ENCODE peak calls at places on chromosomes 6 and 20, in six cellular contexts. One of them, this sample, is unnamed.

GRCh38 chr6:74574794-74575193 is 631.1 kb downstream of the COL12A1 start:
- DNase-seq in K562: peak; percentile 9
- DNase-seq in HepG2: peak; percentile 49
- DNase-seq in HL-60: no peak
- DNase-seq in GM12878: no peak
- DNase-seq in H1: no peak
- DNase-seq in this sample: peak; percentile 13

GRCh38 chr6:112320561-112321300 is 26.4 kb upstream of the RFPL4B start:
- DNase-seq in HL-60: no peak
- DNase-seq in GM12878: no peak
- DNase-seq in HepG2: no peak
- DNase-seq in K562: no peak
- DNase-seq in H1: no peak
- DNase-seq in this sample: no peak

GRCh38 chr20:22450540-22450939 is 133.8 kb downstream of the FOXA2 start:
- DNase-seq in GM12878: no peak
- DNase-seq in K562: no peak
- DNase-seq in HL-60: no peak
- DNase-seq in HepG2: no peak
- DNase-seq in H1: no peak
- DNase-seq in this sample: no peak

GRCh38 chr20:3209946-3210317 is 634 bp downstream of the ITPA start:
- DNase-seq in HL-60: peak; percentile 18
- DNase-seq in HepG2: no peak
- DNase-seq in H1: no peak
- DNase-seq in K562: no peak
- DNase-seq in GM12878: no peak
- DNase-seq in this sample: no peak

GRCh38 chr20:64091762-64092161 is 7.6 kb upstream of the LKAAEAR1 start:
- DNase-seq in H1: no peak
- DNase-seq in HL-60: no peak
- DNase-seq in K562: peak; percentile 59
- DNase-seq in HepG2: no peak
- DNase-seq in GM12878: no peak
- DNase-seq in this sample: peak; percentile 79

GRCh38 chr6:51753635-51754034 is 333.8 kb downstream of the PKHD1 start:
- DNase-seq in HL-60: no peak
- DNase-seq in H1: peak; percentile 82
- DNase-seq in GM12878: no peak
- DNase-seq in HepG2: peak; percentile 3
- DNase-seq in K562: peak; percentile 9
- DNase-seq in this sample: no peak

GRCh38 chr6:16698988-16699868 is 62.0 kb downstream of the ATXN1 start:
- DNase-seq in K562: no peak
- DNase-seq in HL-60: no peak
- DNase-seq in H1: no peak
- DNase-seq in GM12878: no peak
- DNase-seq in HepG2: peak; percentile 94
- DNase-seq in this sample: no peak

GRCh38 chr6:131054392-131055250 is 8.4 kb downstream of the EPB41L2 start:
- DNase-seq in HL-60: no peak
- DNase-seq in H1: no peak
- DNase-seq in K562: no peak
- DNase-seq in GM12878: no peak
- DNase-seq in HepG2: no peak
- DNase-seq in this sample: no peak

GRCh38 chr6:100281471-100281878 is 183.2 kb downstream of the SIM1 start:
- DNase-seq in HepG2: no peak
- DNase-seq in H1: peak; percentile 78
- DNase-seq in K562: no peak
- DNase-seq in GM12878: no peak
- DNase-seq in HL-60: no peak
- DNase-seq in this sample: peak; percentile 3

GRCh38 chr6:144467921-144468320 is 182.8 kb downstream of the UTRN start:
- DNase-seq in HL-60: no peak
- DNase-seq in K562: no peak
- DNase-seq in GM12878: no peak
- DNase-seq in H1: no peak
- DNase-seq in HepG2: no peak
- DNase-seq in this sample: no peak

GRCh38 chr20:56348306-56348695 is 10.5 kb upstream of the FAM210B start:
- DNase-seq in H1: no peak
- DNase-seq in GM12878: no peak
- DNase-seq in K562: no peak
- DNase-seq in HL-60: no peak
- DNase-seq in HepG2: peak; percentile 74
- DNase-seq in this sample: no peak

GRCh38 chr20:49323622-49324238 is 45.9 kb upstream of the ZNFX1 start:
- DNase-seq in GM12878: no peak
- DNase-seq in K562: peak; percentile 36
- DNase-seq in HL-60: no peak
- DNase-seq in HepG2: peak; percentile 52
- DNase-seq in H1: no peak
- DNase-seq in this sample: peak; percentile 41

GRCh38 chr6:33977606-33978438 is 168.1 kb downstream of the GRM4 start:
- DNase-seq in HL-60: no peak
- DNase-seq in GM12878: no peak
- DNase-seq in HepG2: no peak
- DNase-seq in H1: peak; percentile 37
- DNase-seq in K562: no peak
- DNase-seq in this sample: peak; percentile 12

GRCh38 chr6:142165227-142165626 is 18.2 kb downstream of the VTA1 start:
- DNase-seq in H1: no peak
- DNase-seq in HepG2: no peak
- DNase-seq in GM12878: no peak
- DNase-seq in K562: no peak
- DNase-seq in HL-60: no peak
- DNase-seq in this sample: no peak

GRCh38 chr6:122845916-122846632 is 57.0 kb downstream of the SMPDL3A start:
- DNase-seq in HL-60: no peak
- DNase-seq in H1: no peak
- DNase-seq in HepG2: no peak
- DNase-seq in GM12878: no peak
- DNase-seq in K562: no peak
- DNase-seq in this sample: no peak

GRCh38 chr6:169620171-169621125 is 81.4 kb downstream of the WDR27 start:
- DNase-seq in H1: no peak
- DNase-seq in K562: no peak
- DNase-seq in HepG2: peak; percentile 60
- DNase-seq in HL-60: no peak
- DNase-seq in GM12878: no peak
- DNase-seq in this sample: no peak

GRCh38 chr20:4569092-4569491 is 152.6 kb upstream of the PRND start:
- DNase-seq in K562: no peak
- DNase-seq in GM12878: no peak
- DNase-seq in HepG2: no peak
- DNase-seq in HL-60: no peak
- DNase-seq in H1: peak; percentile 63
- DNase-seq in this sample: no peak

GRCh38 chr6:134708079-134708478 is 241.8 kb downstream of the ALDH8A1 start:
- DNase-seq in K562: no peak
- DNase-seq in HL-60: no peak
- DNase-seq in HepG2: no peak
- DNase-seq in H1: no peak
- DNase-seq in GM12878: no peak
- DNase-seq in this sample: no peak

GRCh38 chr20:44056010-44056698 is 130.8 kb downstream of the JPH2 start:
- DNase-seq in K562: no peak
- DNase-seq in GM12878: no peak
- DNase-seq in HepG2: peak; percentile 61
- DNase-seq in HL-60: no peak
- DNase-seq in H1: peak; percentile 69
- DNase-seq in this sample: peak; percentile 82

GRCh38 chr6:113732384-113732966 is 124.7 kb upstream of the MARCKS start:
- DNase-seq in HepG2: peak; percentile 24
- DNase-seq in HL-60: no peak
- DNase-seq in GM12878: no peak
- DNase-seq in K562: no peak
- DNase-seq in H1: peak; percentile 28
- DNase-seq in this sample: peak; percentile 40

GRCh38 chr6:56040271-56040670 is 164.9 kb upstream of the BMP5 start:
- DNase-seq in HL-60: peak; percentile 23
- DNase-seq in GM12878: no peak
- DNase-seq in K562: no peak
- DNase-seq in HepG2: no peak
- DNase-seq in H1: no peak
- DNase-seq in this sample: no peak

GRCh38 chr20:23920936-23921335 is 41.4 kb upstream of the CST5 start:
- DNase-seq in H1: no peak
- DNase-seq in HL-60: no peak
- DNase-seq in K562: no peak
- DNase-seq in GM12878: no peak
- DNase-seq in HepG2: no peak
- DNase-seq in this sample: peak; percentile 30

GRCh38 chr6:78607188-78607587 is 260.2 kb upstream of the IRAK1BP1 start:
- DNase-seq in HepG2: no peak
- DNase-seq in GM12878: no peak
- DNase-seq in K562: no peak
- DNase-seq in HL-60: no peak
- DNase-seq in H1: no peak
- DNase-seq in this sample: no peak

GRCh38 chr6:111623046-111623718 is 17.5 kb upstream of the TRAF3IP2 start:
- DNase-seq in HepG2: no peak
- DNase-seq in HL-60: no peak
- DNase-seq in K562: no peak
- DNase-seq in GM12878: no peak
- DNase-seq in H1: no peak
- DNase-seq in this sample: no peak

GRCh38 chr6:24910331-24910849 is 25.4 kb downstream of the RIPOR2 start:
- DNase-seq in GM12878: no peak
- DNase-seq in K562: no peak
- DNase-seq in H1: peak; percentile 73
- DNase-seq in HL-60: no peak
- DNase-seq in HepG2: no peak
- DNase-seq in this sample: peak; percentile 62

GRCh38 chr6:30259140-30260035 is 46.2 kb upstream of the TRIM26 start:
- DNase-seq in HepG2: peak; percentile 83
- DNase-seq in H1: peak; percentile 87
- DNase-seq in HL-60: no peak
- DNase-seq in GM12878: peak; percentile 74
- DNase-seq in K562: no peak
- DNase-seq in this sample: peak; percentile 90

GRCh38 chr6:42339991-42340401 is 111.7 kb downstream of the TRERF1 start:
- DNase-seq in HL-60: no peak
- DNase-seq in H1: no peak
- DNase-seq in K562: no peak
- DNase-seq in HepG2: no peak
- DNase-seq in GM12878: peak; percentile 57
- DNase-seq in this sample: no peak
- TF ChIP-seq GABPA in HL-60: no peak
- TF ChIP-seq GABPA in H1: no peak
- TF ChIP-seq GABPA in K562: no peak
- TF ChIP-seq GABPA in HepG2: no peak
- TF ChIP-seq GABPA in GM12878: peak; percentile 80
- TF ChIP-seq GABPA in this sample: no peak

DNA sequence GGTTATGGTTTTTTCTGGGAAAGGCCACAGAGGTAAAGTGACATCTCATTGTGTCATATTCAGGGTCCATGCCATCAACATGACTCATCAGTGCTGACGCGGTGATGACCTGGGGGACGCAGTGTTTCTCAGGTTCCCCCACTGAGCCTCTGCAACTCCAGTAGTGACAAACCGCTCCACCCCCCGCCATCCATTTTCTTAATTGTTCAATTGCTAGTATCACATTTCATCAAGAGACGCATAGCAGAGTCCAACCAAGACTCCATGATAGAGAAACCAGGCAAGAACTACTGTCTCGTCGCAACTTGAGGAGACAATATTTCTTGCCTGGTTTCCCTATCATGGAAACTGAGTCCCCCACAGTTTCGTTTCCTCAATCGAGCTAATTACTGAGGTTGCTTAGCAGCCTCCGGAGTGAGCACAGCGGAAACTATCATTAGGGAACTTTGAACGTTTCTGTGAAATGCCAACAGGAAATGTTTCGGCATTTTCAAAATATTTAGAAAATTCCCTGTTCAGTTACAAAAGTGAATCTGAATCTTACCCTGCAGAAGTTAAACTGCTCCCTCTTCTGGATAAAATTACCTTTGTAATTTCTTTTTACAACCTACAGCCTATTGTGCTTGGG is 12.2 kb upstream of the SERPINB1 start:
- DNase-seq in K562: peak; percentile 71
- DNase-seq in H1: no peak
- DNase-seq in GM12878: peak; percentile 79
- DNase-seq in HepG2: peak; percentile 75
- DNase-seq in HL-60: peak; percentile 61
- DNase-seq in this sample: no peak
- TF ChIP-seq GABPA in K562: peak; percentile 10
- TF ChIP-seq GABPA in H1: no peak
- TF ChIP-seq GABPA in GM12878: no peak
- TF ChIP-seq GABPA in HepG2: no peak
- TF ChIP-seq GABPA in HL-60: no peak
- TF ChIP-seq GABPA in this sample: no peak

GRCh38 chr6:1607557-1608221 is 2.0 kb upstream of the FOXC1 start:
- DNase-seq in K562: no peak
- DNase-seq in HepG2: peak; percentile 52
- DNase-seq in GM12878: no peak
- DNase-seq in H1: peak; percentile 82
- DNase-seq in HL-60: no peak
- DNase-seq in this sample: no peak
- TF ChIP-seq GABPA in K562: no peak
- TF ChIP-seq GABPA in HepG2: no peak
- TF ChIP-seq GABPA in GM12878: no peak
- TF ChIP-seq GABPA in H1: no peak
- TF ChIP-seq GABPA in HL-60: no peak
- TF ChIP-seq GABPA in this sample: no peak

GRCh38 chr6:18246205-18246604 is 18.1 kb downstream of the DEK start:
- DNase-seq in HL-60: no peak
- DNase-seq in HepG2: no peak
- DNase-seq in H1: no peak
- DNase-seq in K562: no peak
- DNase-seq in GM12878: no peak
- DNase-seq in this sample: no peak

GRCh38 chr6:18245642-18246041 is 18.7 kb downstream of the DEK start:
- DNase-seq in HL-60: no peak
- DNase-seq in K562: no peak
- DNase-seq in H1: no peak
- DNase-seq in GM12878: no peak
- DNase-seq in HepG2: no peak
- DNase-seq in this sample: no peak

GRCh38 chr6:18245079-18245478 is 19.3 kb downstream of the DEK start:
- DNase-seq in K562: no peak
- DNase-seq in H1: no peak
- DNase-seq in GM12878: no peak
- DNase-seq in HL-60: no peak
- DNase-seq in HepG2: no peak
- DNase-seq in this sample: no peak

GRCh38 chr6:18243302-18243893 is 20.9 kb downstream of the DEK start:
- DNase-seq in GM12878: no peak
- DNase-seq in HL-60: no peak
- DNase-seq in HepG2: no peak
- DNase-seq in K562: no peak
- DNase-seq in H1: no peak
- DNase-seq in this sample: no peak

DNA sequence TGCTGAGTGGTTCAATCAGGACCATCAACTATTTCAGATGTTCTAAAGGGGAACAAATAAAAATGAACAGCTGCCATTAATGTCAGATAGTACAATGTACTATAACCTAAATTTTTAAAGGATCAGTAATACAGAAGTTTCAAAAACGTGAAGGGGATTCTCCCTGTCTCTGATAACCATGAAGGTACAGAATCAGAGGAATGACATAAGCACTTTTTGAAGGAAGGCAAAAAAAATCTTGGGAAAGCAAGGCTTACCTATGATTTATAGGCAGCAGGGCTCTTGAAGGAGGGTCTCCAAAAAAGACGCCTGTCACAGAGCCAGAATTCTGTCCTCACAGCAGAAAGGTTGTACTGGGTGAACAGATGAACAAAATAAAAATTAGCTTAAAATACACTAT is 20.1 kb downstream of the DEK start:
- DNase-seq in HL-60: no peak
- DNase-seq in K562: no peak
- DNase-seq in GM12878: no peak
- DNase-seq in HepG2: no peak
- DNase-seq in H1: no peak
- DNase-seq in this sample: no peak
- TF ChIP-seq GABPA in HL-60: no peak
- TF ChIP-seq GABPA in K562: no peak
- TF ChIP-seq GABPA in GM12878: no peak
- TF ChIP-seq GABPA in HepG2: no peak
- TF ChIP-seq GABPA in H1: no peak
- TF ChIP-seq GABPA in this sample: no peak